ENCODE peak calls at places on chromosomes 2 and 18, in ten cellular contexts. M is lower lobe of right lung; B is stimulated activated CD4-positive, alpha-beta T cell treated with anti-CD3 and anti-CD28 coated beads, Interleukin-2, amount 100 ng/mL, for 48 hours; A is PC-9; N is brain microvascular endothelial cell; F is Peyer's patch; H is kidney; W is GF-D8; O is NCI-H1436 treated with DMSO at 0.1 percent for 48 hours; D is fibroblast of pulmonary artery. J is an unnamed sample.

GRCh38 chr2:28681216-28681981 is 70.2 kb upstream of the PPP1CB start:
- DNase-seq in M (no peak), B (peak; percentile 56), A (no peak), N (peak; percentile 71), F (no peak), H (peak; percentile 86), W (no peak), O (no peak), D (peak; percentile 84), J (no peak)

GRCh38 chr2:99845291-99845690 is 297.1 kb downstream of the AFF3 start:
- DNase-seq in M (no peak), B (no peak), A (no peak), N (peak; percentile 67), F (no peak), H (no peak), W (no peak), O (no peak), D (no peak), J (no peak)

GRCh38 chr18:50836521-50836957 is 16.7 kb upstream of the MRO start:
- DNase-seq in M (no peak), B (no peak), A (no peak), N (peak; percentile 17), F (no peak), H (no peak), W (peak; percentile 57), O (no peak), D (peak; percentile 86), J (no peak)

GRCh38 chr18:76953186-76953982 is 131.0 kb downstream of the ZNF236 start:
- DNase-seq in M (peak; percentile 87), B (no peak), A (no peak), N (no peak), F (no peak), H (peak; percentile 90), W (no peak), O (no peak), D (peak; percentile 40), J (no peak)

GRCh38 chr2:113176696-113177355 is 3.1 kb downstream of the PSD4 start:
- DNase-seq in M (no peak), B (no peak), A (no peak), N (no peak), F (peak; percentile 18), H (peak; percentile 15), W (no peak), O (no peak), D (no peak), J (no peak)

GRCh38 chr2:16907645-16908282 is 242.1 kb upstream of the CYRIA start:
- DNase-seq in M (no peak), B (no peak), A (no peak), N (no peak), F (no peak), H (no peak), W (no peak), O (no peak), D (no peak), J (no peak)

GRCh38 chr2:143730155-143730949 is 601.1 kb downstream of the ARHGAP15 start:
- DNase-seq in M (no peak), B (peak; percentile 5), A (peak; percentile 8), N (peak; percentile 35), F (no peak), H (no peak), W (no peak), O (no peak), D (no peak), J (peak; percentile 1)

GRCh38 chr2:100935372-100935752 is 66.7 kb upstream of the RPL31 start:
- DNase-seq in M (no peak), B (no peak), A (no peak), N (peak; percentile 76), F (no peak), H (no peak), W (no peak), O (no peak), D (peak; percentile 39), J (no peak)

GRCh38 chr2:232659359-232659758 is 26.0 kb downstream of the EFHD1 start:
- DNase-seq in M (no peak), B (no peak), A (no peak), N (no peak), F (no peak), H (no peak), W (no peak), O (no peak), D (no peak), J (no peak)

GRCh38 chr2:105540642-105541041 is 141.8 kb upstream of the FHL2 start:
- DNase-seq in M (no peak), B (no peak), A (no peak), N (no peak), F (no peak), H (no peak), W (no peak), O (no peak), D (no peak), J (no peak)

GRCh38 chr2:138846216-138846821 is 66.1 kb upstream of the NXPH2 start:
- DNase-seq in M (no peak), B (no peak), A (peak; percentile 9), N (peak; percentile 2), F (no peak), H (no peak), W (no peak), O (peak; percentile 17), D (peak; percentile 35), J (peak; percentile 71)

GRCh38 chr2:65630643-65631042 is 198.2 kb upstream of the SPRED2 start:
- DNase-seq in M (no peak), B (no peak), A (no peak), N (peak; percentile 77), F (no peak), H (no peak), W (no peak), O (no peak), D (peak; percentile 86), J (no peak)

GRCh38 chr2:61172671-61173070 is 10.7 kb downstream of the C2orf74 start:
- DNase-seq in M (no peak), B (no peak), A (no peak), N (no peak), F (no peak), H (no peak), W (no peak), O (no peak), D (no peak), J (no peak)

GRCh38 chr2:64787698-64788097 is 134.0 kb upstream of the SERTAD2 start:
- DNase-seq in M (no peak), B (no peak), A (no peak), N (no peak), F (no peak), H (no peak), W (peak; percentile 9), O (no peak), D (peak; percentile 50), J (peak; percentile 31)

GRCh38 chr18:75048776-75049454 is 160.0 kb downstream of the PTGR3 start:
- DNase-seq in M (no peak), B (no peak), A (no peak), N (no peak), F (no peak), H (no peak), W (no peak), O (no peak), D (no peak), J (no peak)

GRCh38 chr2:70248810-70249438 is 496 bp upstream of the TIA1 start:
- DNase-seq in M (no peak), B (peak; percentile 99), A (peak; percentile 86), N (peak; percentile 83), F (peak; percentile 89), H (peak; percentile 93), W (peak; percentile 84), O (peak; percentile 85), D (peak; percentile 86), J (peak; percentile 83)

GRCh38 chr18:66439207-66439606 is 164.7 kb downstream of the CDH19 start:
- DNase-seq in M (no peak), B (no peak), A (no peak), N (no peak), F (no peak), H (peak; percentile 55), W (no peak), O (no peak), D (no peak), J (no peak)

GRCh38 chr2:220101902-220102301 is 474.5 kb downstream of the SLC4A3 start:
- DNase-seq in M (no peak), B (no peak), A (no peak), N (no peak), F (no peak), H (no peak), W (no peak), O (no peak), D (no peak), J (no peak)

GRCh38 chr2:207113403-207113802 is 52.3 kb downstream of the KLF7 start:
- DNase-seq in M (no peak), B (no peak), A (no peak), N (no peak), F (no peak), H (no peak), W (no peak), O (peak; percentile 82), D (no peak), J (no peak)

GRCh38 chr2:18345848-18346247 is 214.6 kb downstream of the RDH14 start:
- DNase-seq in M (peak; percentile 62), B (no peak), A (peak; percentile 2), N (no peak), F (no peak), H (no peak), W (no peak), O (no peak), D (peak; percentile 64), J (no peak)

GRCh38 chr2:105398522-105399206 is at the start of gene FHL2:
- DNase-seq in M (peak; percentile 72), B (peak; percentile 55), A (peak; percentile 81), N (peak; percentile 73), F (peak; percentile 86), H (peak; percentile 91), W (no peak), O (no peak), D (peak; percentile 87), J (peak; percentile 89)